ENCODE peak calls at places on chromosomes 12 and 14, in six cellular contexts. One of them, this sample, is unnamed.

GRCh38 chr14:100880271-100881101 is 23.0 kb downstream of the RTL1 start:
- DNase-seq in DMS153: no peak
- DNase-seq in activated CD4-positive, alpha-beta T cell treated with anti-CD3 and anti-CD28 coated beads, Interleukin-2, amount 50 U/mL, for 48 hours: no peak
- DNase-seq in kidney glomerular epithelial cell: no peak
- DNase-seq in BJ: no peak
- DNase-seq in omental fat pad: no peak
- DNase-seq in this sample: no peak

GRCh38 chr12:49767333-49767732 is 26.0 kb downstream of the TMBIM6 start:
- DNase-seq in DMS153: no peak
- DNase-seq in activated CD4-positive, alpha-beta T cell treated with anti-CD3 and anti-CD28 coated beads, Interleukin-2, amount 50 U/mL, for 48 hours: no peak
- DNase-seq in kidney glomerular epithelial cell: no peak
- DNase-seq in BJ: no peak
- DNase-seq in omental fat pad: no peak
- DNase-seq in this sample: no peak

GRCh38 chr14:98766818-98767217 is 505.2 kb downstream of the BCL11B start:
- DNase-seq in DMS153: no peak
- DNase-seq in activated CD4-positive, alpha-beta T cell treated with anti-CD3 and anti-CD28 coated beads, Interleukin-2, amount 50 U/mL, for 48 hours: no peak
- DNase-seq in kidney glomerular epithelial cell: no peak
- DNase-seq in BJ: no peak
- DNase-seq in omental fat pad: no peak
- DNase-seq in this sample: no peak

GRCh38 chr14:53929871-53930685 is 26.5 kb downstream of the BMP4 start:
- DNase-seq in DMS153: no peak
- DNase-seq in activated CD4-positive, alpha-beta T cell treated with anti-CD3 and anti-CD28 coated beads, Interleukin-2, amount 50 U/mL, for 48 hours: peak; percentile 40
- DNase-seq in kidney glomerular epithelial cell: no peak
- DNase-seq in BJ: no peak
- DNase-seq in omental fat pad: no peak
- DNase-seq in this sample: no peak

GRCh38 chr14:103857256-103857655 is 9.9 kb upstream of the PPP1R13B start:
- DNase-seq in DMS153: no peak
- DNase-seq in activated CD4-positive, alpha-beta T cell treated with anti-CD3 and anti-CD28 coated beads, Interleukin-2, amount 50 U/mL, for 48 hours: no peak
- DNase-seq in kidney glomerular epithelial cell: no peak
- DNase-seq in BJ: no peak
- DNase-seq in omental fat pad: no peak
- DNase-seq in this sample: no peak

GRCh38 chr14:90132821-90133570 is 71.2 kb downstream of the KCNK13 start:
- DNase-seq in DMS153: no peak
- DNase-seq in activated CD4-positive, alpha-beta T cell treated with anti-CD3 and anti-CD28 coated beads, Interleukin-2, amount 50 U/mL, for 48 hours: no peak
- DNase-seq in kidney glomerular epithelial cell: no peak
- DNase-seq in BJ: no peak
- DNase-seq in omental fat pad: no peak
- DNase-seq in this sample: no peak

GRCh38 chr12:51126297-51126696 is 42.9 kb upstream of the CSRNP2 start:
- DNase-seq in DMS153: no peak
- DNase-seq in activated CD4-positive, alpha-beta T cell treated with anti-CD3 and anti-CD28 coated beads, Interleukin-2, amount 50 U/mL, for 48 hours: no peak
- DNase-seq in kidney glomerular epithelial cell: no peak
- DNase-seq in BJ: no peak
- DNase-seq in omental fat pad: no peak
- DNase-seq in this sample: no peak

GRCh38 chr12:127485528-127485927 is 781.4 kb upstream of the TMEM132C start:
- DNase-seq in DMS153: no peak
- DNase-seq in activated CD4-positive, alpha-beta T cell treated with anti-CD3 and anti-CD28 coated beads, Interleukin-2, amount 50 U/mL, for 48 hours: peak; percentile 34
- DNase-seq in kidney glomerular epithelial cell: peak; percentile 77
- DNase-seq in BJ: peak; percentile 59
- DNase-seq in omental fat pad: no peak
- DNase-seq in this sample: peak; percentile 73

This sample was measured in kidney epithelial cell.